ENCODE peak calls at places on chromosomes 1 and 21, in five cellular contexts. One of them, this sample, is unnamed.

GRCh38 chr1:22966309-22966708 is 6.4 kb downstream of the LACTBL1 start:
- DNase-seq in H1: no peak
- DNase-seq in NT2/D1: no peak
- DNase-seq in HepG2: no peak
- DNase-seq in HEK293T: no peak
- DNase-seq in this sample: no peak

GRCh38 chr1:166350490-166350889 is 183.7 kb upstream of the FAM78B start:
- DNase-seq in HepG2: no peak
- DNase-seq in H1: no peak
- DNase-seq in NT2/D1: no peak
- DNase-seq in HEK293T: peak
- DNase-seq in this sample: no peak

GRCh38 chr1:79323240-79324025 is 316.9 kb upstream of the ADGRL4 start:
- DNase-seq in H1: no peak
- DNase-seq in NT2/D1: no peak
- DNase-seq in HEK293T: no peak
- DNase-seq in HepG2: no peak
- DNase-seq in this sample: no peak

GRCh38 chr1:202858306-202858705 is 30.6 kb downstream of the RABIF start:
- DNase-seq in HepG2: no peak
- DNase-seq in HEK293T: no peak
- DNase-seq in NT2/D1: no peak
- DNase-seq in H1: no peak
- DNase-seq in this sample: no peak

GRCh38 chr1:58902830-58903229 is 119.0 kb upstream of the JUN start:
- DNase-seq in H1: no peak
- DNase-seq in NT2/D1: no peak
- DNase-seq in HepG2: no peak
- DNase-seq in HEK293T: no peak
- DNase-seq in this sample: no peak

GRCh38 chr1:54200519-54200997 is 591 bp downstream of the MRPL37 start:
- DNase-seq in H1: no peak
- DNase-seq in HepG2: no peak
- DNase-seq in NT2/D1: no peak
- DNase-seq in HEK293T: no peak
- DNase-seq in this sample: no peak

GRCh38 chr1:107748529-107748928 is 216.5 kb downstream of the VAV3 start:
- DNase-seq in HEK293T: peak
- DNase-seq in NT2/D1: no peak
- DNase-seq in H1: no peak
- DNase-seq in HepG2: peak
- DNase-seq in this sample: no peak

GRCh38 chr1:9767964-9768668 is 55.6 kb downstream of the CLSTN1 start:
- DNase-seq in HepG2: no peak
- DNase-seq in NT2/D1: no peak
- DNase-seq in HEK293T: no peak
- DNase-seq in H1: no peak
- DNase-seq in this sample: no peak

GRCh38 chr1:60169206-60169605 is 95.6 kb upstream of the C1orf87 start:
- DNase-seq in HEK293T: no peak
- DNase-seq in HepG2: no peak
- DNase-seq in H1: no peak
- DNase-seq in NT2/D1: no peak
- DNase-seq in this sample: no peak

GRCh38 chr1:154463512-154463990 is 38.5 kb upstream of the TDRD10 start:
- DNase-seq in H1: no peak
- DNase-seq in HEK293T: no peak
- DNase-seq in NT2/D1: no peak
- DNase-seq in HepG2: no peak
- DNase-seq in this sample: peak

GRCh38 chr21:31363720-31364119 is 19.7 kb upstream of the TIAM1 start:
- DNase-seq in HepG2: no peak
- DNase-seq in NT2/D1: no peak
- DNase-seq in H1: no peak
- DNase-seq in HEK293T: no peak
- DNase-seq in this sample: no peak
- TF ChIP-seq SUZ12 in HepG2: no peak
- TF ChIP-seq SUZ12 in NT2/D1: no peak
- TF ChIP-seq SUZ12 in H1: no peak
- TF ChIP-seq SUZ12 in HEK293T: no peak
- TF ChIP-seq SUZ12 in this sample: no peak

GRCh38 chr1:43454270-43455011 is 710 bp upstream of the HYI start:
- DNase-seq in NT2/D1: peak
- DNase-seq in HEK293T: peak
- DNase-seq in H1: peak
- DNase-seq in HepG2: no peak
- DNase-seq in this sample: peak
- TF ChIP-seq SUZ12 in NT2/D1: no peak
- TF ChIP-seq SUZ12 in HEK293T: no peak
- TF ChIP-seq SUZ12 in H1: no peak
- TF ChIP-seq SUZ12 in HepG2: no peak
- TF ChIP-seq SUZ12 in this sample: no peak

DNA sequence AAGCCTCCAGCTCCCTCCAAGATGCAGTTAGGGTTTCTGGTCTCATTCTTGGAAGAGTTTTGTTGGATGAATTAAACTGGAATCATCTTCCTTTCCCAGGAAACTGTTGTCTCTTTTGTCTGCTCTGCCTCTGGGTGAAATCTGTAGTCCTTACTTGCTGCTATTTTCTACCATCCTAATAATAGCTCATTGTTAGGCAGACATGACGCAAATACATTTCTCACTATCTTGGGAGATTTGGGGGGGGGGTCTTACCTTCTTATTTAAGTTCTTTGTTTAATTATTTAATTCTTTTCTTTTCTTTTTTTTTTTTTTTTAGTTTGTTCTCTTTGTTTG is 85.4 kb upstream of the DUSP10 start:
- DNase-seq in HEK293T: no peak
- DNase-seq in HepG2: no peak
- DNase-seq in H1: no peak
- DNase-seq in NT2/D1: no peak
- DNase-seq in this sample: no peak
- TF ChIP-seq SUZ12 in HEK293T: no peak
- TF ChIP-seq SUZ12 in HepG2: no peak
- TF ChIP-seq SUZ12 in H1: no peak
- TF ChIP-seq SUZ12 in NT2/D1: no peak
- TF ChIP-seq SUZ12 in this sample: no peak

GRCh38 chr1:244012232-244012631 is 38.9 kb upstream of the ZBTB18 start:
- DNase-seq in HepG2: no peak
- DNase-seq in H1: no peak
- DNase-seq in NT2/D1: no peak
- DNase-seq in HEK293T: no peak
- DNase-seq in this sample: no peak
- TF ChIP-seq SUZ12 in HepG2: no peak
- TF ChIP-seq SUZ12 in H1: no peak
- TF ChIP-seq SUZ12 in NT2/D1: no peak
- TF ChIP-seq SUZ12 in HEK293T: no peak
- TF ChIP-seq SUZ12 in this sample: no peak

GRCh38 chr1:227891955-227892871 is 55.5 kb downstream of the WNT9A start:
- DNase-seq in H1: no peak
- DNase-seq in HEK293T: no peak
- DNase-seq in HepG2: no peak
- DNase-seq in NT2/D1: no peak
- DNase-seq in this sample: no peak
- TF ChIP-seq SUZ12 in H1: no peak
- TF ChIP-seq SUZ12 in HEK293T: no peak
- TF ChIP-seq SUZ12 in HepG2: no peak
- TF ChIP-seq SUZ12 in NT2/D1: no peak
- TF ChIP-seq SUZ12 in this sample: no peak

DNA sequence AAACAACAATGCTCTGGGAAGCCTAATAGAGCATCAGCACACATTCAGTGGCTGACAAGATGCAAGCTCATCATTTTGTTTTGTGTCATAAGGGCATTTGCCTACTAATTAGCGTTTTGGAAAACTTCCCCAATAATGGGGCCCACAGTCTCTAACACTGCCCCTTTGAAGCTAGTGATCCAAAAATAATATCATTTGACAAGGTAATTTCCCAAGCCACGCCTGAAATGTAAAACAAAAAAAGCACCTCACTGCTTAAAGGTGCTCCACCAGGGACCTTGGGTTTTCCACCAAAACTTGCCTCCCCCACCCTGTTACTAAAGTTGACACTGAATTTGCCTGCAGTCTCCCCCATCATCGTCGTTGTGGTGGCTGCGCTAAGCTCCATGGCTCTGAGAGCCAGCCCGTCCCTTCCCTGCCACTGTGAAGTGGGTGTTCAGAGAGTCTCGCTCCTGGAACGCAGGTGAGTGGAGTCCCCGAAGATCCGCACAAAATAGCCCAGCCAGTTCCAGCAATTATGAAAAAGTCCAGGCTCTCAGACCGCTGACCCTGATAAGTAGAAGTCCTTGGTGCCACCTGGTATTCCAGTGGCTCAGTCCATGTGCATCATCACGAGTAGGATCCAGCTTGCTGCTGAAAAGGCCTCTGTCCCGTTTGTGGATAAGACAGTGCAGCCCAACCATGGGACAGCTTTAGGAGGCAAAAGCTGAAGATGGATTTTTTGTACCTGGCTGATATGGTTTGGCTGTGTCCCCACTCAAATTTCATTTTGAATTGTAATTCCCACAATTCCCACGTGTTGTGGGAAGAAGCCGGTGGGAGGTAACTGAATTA is 52.2 kb downstream of the RAB3GAP2 start:
- DNase-seq in NT2/D1: no peak
- DNase-seq in HepG2: no peak
- DNase-seq in HEK293T: no peak
- DNase-seq in H1: no peak
- DNase-seq in this sample: peak
- TF ChIP-seq SUZ12 in NT2/D1: no peak
- TF ChIP-seq SUZ12 in HepG2: no peak
- TF ChIP-seq SUZ12 in HEK293T: no peak
- TF ChIP-seq SUZ12 in H1: no peak
- TF ChIP-seq SUZ12 in this sample: no peak

DNA sequence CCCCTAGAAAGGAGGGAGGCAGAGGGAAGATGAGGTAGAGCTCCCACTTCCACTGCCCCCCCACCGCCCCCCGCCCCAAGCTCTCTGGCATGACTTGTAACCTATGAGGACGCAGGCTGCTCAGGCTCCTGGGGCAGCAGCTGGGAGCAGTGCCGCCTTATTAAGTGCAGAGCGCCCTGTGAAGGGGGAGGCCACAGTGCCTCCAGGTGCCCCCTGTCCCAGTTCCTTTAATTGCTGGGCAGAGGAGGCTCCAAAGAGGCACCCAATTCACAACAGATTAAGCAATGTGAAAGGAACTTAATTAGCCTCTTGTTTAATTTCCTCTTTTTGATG is 2.9 kb downstream of the RXFP4 start:
- DNase-seq in HEK293T: no peak
- DNase-seq in HepG2: no peak
- DNase-seq in H1: no peak
- DNase-seq in NT2/D1: no peak
- DNase-seq in this sample: no peak
- TF ChIP-seq SUZ12 in HEK293T: no peak
- TF ChIP-seq SUZ12 in HepG2: no peak
- TF ChIP-seq SUZ12 in H1: no peak
- TF ChIP-seq SUZ12 in NT2/D1: no peak
- TF ChIP-seq SUZ12 in this sample: no peak

DNA sequence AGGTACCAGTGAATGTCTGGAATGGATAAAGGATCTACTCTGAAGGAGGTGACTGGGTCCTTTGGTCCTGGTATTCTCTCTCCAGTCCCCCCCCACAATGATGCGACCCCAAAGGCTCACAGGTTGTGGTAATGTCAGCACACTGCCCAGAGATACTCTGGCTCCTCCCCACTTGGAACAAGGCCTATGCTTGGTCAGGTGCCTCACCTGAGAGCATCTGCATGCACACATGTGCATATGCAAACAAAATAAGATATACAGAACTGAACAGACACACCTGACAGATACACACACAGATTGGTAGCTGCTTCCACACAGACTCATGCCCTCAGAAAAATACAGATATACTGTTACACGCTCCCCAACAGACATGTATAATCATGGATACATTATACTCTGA is 33.5 kb downstream of the DMAP1 start:
- DNase-seq in HepG2: no peak
- DNase-seq in H1: no peak
- DNase-seq in HEK293T: no peak
- DNase-seq in NT2/D1: no peak
- DNase-seq in this sample: no peak
- TF ChIP-seq SUZ12 in HepG2: no peak
- TF ChIP-seq SUZ12 in H1: no peak
- TF ChIP-seq SUZ12 in HEK293T: no peak
- TF ChIP-seq SUZ12 in NT2/D1: no peak
- TF ChIP-seq SUZ12 in this sample: no peak

GRCh38 chr1:115064461-115064860 is 24.8 kb downstream of the TSPAN2 start:
- DNase-seq in HepG2: no peak
- DNase-seq in H1: no peak
- DNase-seq in HEK293T: no peak
- DNase-seq in NT2/D1: no peak
- DNase-seq in this sample: no peak

GRCh38 chr1:115060501-115060900 is 28.8 kb downstream of the TSPAN2 start:
- DNase-seq in HepG2: no peak
- DNase-seq in NT2/D1: no peak
- DNase-seq in H1: no peak
- DNase-seq in HEK293T: no peak
- DNase-seq in this sample: no peak

GRCh38 chr1:115065021-115065420 is 24.3 kb downstream of the TSPAN2 start:
- DNase-seq in HepG2: no peak
- DNase-seq in HEK293T: no peak
- DNase-seq in H1: no peak
- DNase-seq in NT2/D1: no peak
- DNase-seq in this sample: no peak

GRCh38 chr1:115063238-115063901 is 25.9 kb downstream of the TSPAN2 start:
- DNase-seq in HepG2: no peak
- DNase-seq in NT2/D1: no peak
- DNase-seq in HEK293T: no peak
- DNase-seq in H1: no peak
- DNase-seq in this sample: no peak

DNA sequence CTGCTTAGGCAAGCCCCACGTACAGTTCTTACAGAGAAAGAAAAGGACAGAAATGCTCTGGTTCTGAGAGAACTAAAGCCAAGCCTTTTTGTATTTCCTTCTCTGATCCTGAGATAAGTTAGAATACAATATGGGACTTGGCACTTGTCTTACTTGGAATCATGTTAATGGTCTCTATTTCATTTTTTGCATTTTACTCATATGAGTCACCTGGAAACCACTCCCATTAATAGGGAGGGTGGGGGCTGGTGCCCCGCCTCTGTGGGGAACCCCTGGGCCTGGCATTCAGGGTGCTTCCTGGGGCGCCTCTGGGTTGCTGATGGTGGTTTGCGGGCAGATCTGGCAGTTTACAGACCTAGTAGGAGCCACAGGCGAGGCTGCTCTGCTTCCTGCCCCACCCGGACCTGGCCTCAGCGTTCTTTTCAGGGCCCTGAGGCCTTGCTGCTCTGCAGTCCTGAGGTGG is 26.7 kb downstream of the TSPAN2 start:
- DNase-seq in HEK293T: no peak
- DNase-seq in HepG2: no peak
- DNase-seq in H1: no peak
- DNase-seq in NT2/D1: no peak
- DNase-seq in this sample: peak
- TF ChIP-seq SUZ12 in HEK293T: no peak
- TF ChIP-seq SUZ12 in HepG2: no peak
- TF ChIP-seq SUZ12 in H1: no peak
- TF ChIP-seq SUZ12 in NT2/D1: no peak
- TF ChIP-seq SUZ12 in this sample: no peak

GRCh38 chr1:62882161-62882560 is 98.2 kb downstream of the ATG4C start:
- DNase-seq in HEK293T: no peak
- DNase-seq in NT2/D1: no peak
- DNase-seq in H1: no peak
- DNase-seq in HepG2: peak
- DNase-seq in this sample: no peak
- TF ChIP-seq SUZ12 in HEK293T: no peak
- TF ChIP-seq SUZ12 in NT2/D1: no peak
- TF ChIP-seq SUZ12 in H1: no peak
- TF ChIP-seq SUZ12 in HepG2: no peak
- TF ChIP-seq SUZ12 in this sample: no peak

This sample was measured in GM12878.